ENCODE peak calls at places on chromosomes 3 and 15, in eight cellular contexts. B is psoas muscle, N is AG04450, V is coronary artery, Q is RWPE2, G is PC-3, L is RWPE1, F is OCI-LY7. P is an unnamed sample.

GRCh38 chr3:171494457-171495109 is 34.4 kb upstream of the TNIK start:
- DNase-seq in B (no peak), N (no peak), F (no peak), V (no peak), L (no peak), Q (no peak), G (no peak), P (no peak)

GRCh38 chr3:124963755-124964154 is 29.2 kb upstream of the MUC13 start:
- DNase-seq in V (no peak), N (no peak), L (no peak), G (no peak), Q (no peak), F (no peak), B (no peak), P (no peak)

GRCh38 chr3:137990427-137990826 is 19.5 kb upstream of the CLDN18 start:
- DNase-seq in L (no peak), V (no peak), Q (no peak), G (no peak), F (no peak), N (no peak), B (no peak), P (no peak)

GRCh38 chr15:76974456-76975083 is 20.4 kb upstream of the PSTPIP1 start:
- DNase-seq in B (no peak), N (no peak), F (no peak), Q (no peak), V (no peak), G (no peak), L (no peak), P (no peak)

GRCh38 chr3:121651684-121652083 is 9.0 kb downstream of the HCLS1 start:
- DNase-seq in Q (no peak), G (peak), N (no peak), B (no peak), V (no peak), F (no peak), L (no peak), P (no peak)

GRCh38 chr15:70633394-70633793 is 130.0 kb downstream of the UACA start:
- DNase-seq in Q (no peak), G (peak), V (no peak), N (no peak), F (no peak), L (no peak), B (no peak), P (no peak)

GRCh38 chr3:55285156-55285555 is 201.9 kb downstream of the WNT5A start:
- DNase-seq in G (no peak), Q (no peak), F (no peak), L (no peak), N (no peak), V (no peak), B (no peak), P (no peak)

GRCh38 chr15:83422090-83422489 is 25.1 kb upstream of the SH3GL3 start:
- DNase-seq in B (no peak), G (no peak), F (no peak), V (no peak), N (no peak), Q (no peak), L (no peak), P (no peak)

GRCh38 chr3:136958931-136959330 is 1.1 kb downstream of the IL20RB start:
- DNase-seq in V (no peak), B (no peak), F (no peak), Q (no peak), L (no peak), G (no peak), N (no peak), P (no peak)

GRCh38 chr3:79245295-79246138 is 522.3 kb downstream of the ROBO1 start:
- DNase-seq in F (no peak), L (no peak), G (no peak), V (no peak), Q (no peak), N (no peak), B (no peak), P (no peak)

GRCh38 chr3:63685340-63685739 is 32.9 kb downstream of the SNTN start:
- DNase-seq in B (no peak), V (no peak), G (no peak), F (no peak), N (no peak), Q (no peak), L (no peak), P (no peak)

GRCh38 chr3:99895706-99896441 is 78.2 kb downstream of the CMSS1 start:
- DNase-seq in V (no peak), F (no peak), N (peak), G (peak), Q (no peak), L (peak), B (no peak), P (no peak)

GRCh38 chr3:135504084-135504685 is 461.3 kb upstream of the PPP2R3A start:
- DNase-seq in L (no peak), G (no peak), F (no peak), B (no peak), Q (no peak), V (no peak), N (no peak), P (no peak)

GRCh38 chr3:135497979-135498378 is 467.5 kb upstream of the PPP2R3A start:
- DNase-seq in B (no peak), L (no peak), V (no peak), Q (no peak), F (no peak), N (no peak), G (no peak), P (no peak)

GRCh38 chr3:135500034-135500433 is 465.5 kb upstream of the PPP2R3A start:
- DNase-seq in N (no peak), L (no peak), V (no peak), Q (no peak), B (no peak), F (no peak), G (no peak), P (no peak)

GRCh38 chr3:135499426-135499825 is 466.1 kb upstream of the PPP2R3A start:
- DNase-seq in L (no peak), Q (no peak), V (no peak), B (no peak), G (no peak), N (no peak), F (no peak), P (no peak)

DNA sequence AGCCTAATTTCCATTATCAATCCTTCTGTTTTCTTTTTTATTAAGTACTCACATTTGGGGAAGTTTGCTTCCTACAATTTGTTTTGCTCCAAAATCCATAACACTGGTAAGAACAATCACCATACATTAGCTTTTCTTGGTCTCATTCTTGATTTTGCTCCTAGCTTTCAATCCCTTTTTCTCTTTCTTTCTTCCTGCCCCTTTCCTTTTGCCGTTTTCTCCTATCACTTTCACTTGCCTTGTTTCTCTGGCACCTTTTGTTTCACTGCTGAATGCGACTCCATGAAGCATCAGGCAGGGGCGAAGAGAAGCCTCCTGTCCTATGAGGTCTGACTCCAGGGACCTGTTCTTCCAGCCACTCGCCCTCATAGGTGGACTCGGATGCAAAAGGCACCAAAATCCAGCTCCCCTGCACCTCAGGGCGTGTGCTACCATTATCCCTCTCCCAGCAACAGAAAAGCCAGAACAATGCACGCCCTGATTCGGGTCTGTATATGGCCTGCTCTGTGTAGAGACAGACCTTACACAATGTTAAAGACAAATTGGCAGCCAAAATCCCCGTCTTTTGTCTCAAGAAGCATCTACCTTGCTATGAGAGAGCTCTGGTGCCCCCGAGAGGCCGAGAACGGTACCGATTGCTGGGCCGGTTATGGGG is 462.0 kb upstream of the PPP2R3A start:
- DNase-seq in B (peak), G (peak), V (no peak), F (peak), Q (no peak), L (peak), N (peak), P (peak)
- TF ChIP-seq CTCF in B (peak), G (peak), V (peak), F (peak), Q (peak), L (peak), N (peak), P (peak)

DNA sequence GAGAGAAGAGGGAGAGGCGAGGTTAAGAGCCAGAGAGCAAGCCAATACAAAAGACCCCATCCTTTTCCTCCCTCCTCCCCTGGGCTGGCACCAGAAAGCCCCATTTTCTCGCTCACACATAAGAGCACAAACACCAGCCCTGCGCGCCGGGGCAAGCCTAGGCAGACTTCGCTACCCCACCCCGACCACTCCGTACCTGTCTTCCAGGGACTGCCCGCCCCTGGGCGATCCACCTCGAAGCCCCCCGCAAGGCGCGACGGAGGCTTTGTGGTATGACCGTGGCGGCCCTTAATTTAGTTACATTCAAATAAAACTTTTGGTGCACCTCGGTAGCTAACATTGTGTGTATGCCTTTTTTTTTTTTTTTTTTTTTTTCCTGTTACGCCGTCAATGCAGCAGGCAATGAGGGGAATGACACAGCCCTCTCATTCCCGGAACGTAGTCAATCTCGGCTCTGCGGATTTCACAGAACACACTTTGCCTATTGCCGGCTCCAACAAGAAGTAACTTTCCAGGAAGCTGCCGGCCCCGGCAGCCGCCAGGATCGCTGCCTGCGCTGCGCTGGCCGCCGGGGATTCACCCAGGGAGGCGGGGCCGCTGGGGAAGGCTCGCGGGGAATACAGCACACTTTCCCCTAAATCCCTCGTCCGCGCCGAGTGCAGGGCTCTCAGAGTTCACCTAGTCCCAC is 7.7 kb downstream of the BCL6 start:
- DNase-seq in N (no peak), G (peak), Q (peak), B (peak), V (peak), L (peak), F (no peak), P (no peak)
- TF ChIP-seq CTCF in N (peak), G (no peak), Q (no peak), B (no peak), V (no peak), L (no peak), F (no peak), P (no peak)

GRCh38 chr15:75302318-75302717 is 19.7 kb downstream of the GOLGA6D start:
- DNase-seq in Q (no peak), F (no peak), N (no peak), V (no peak), G (no peak), B (no peak), L (no peak), P (no peak)

GRCh38 chr15:75306188-75306587 is 23.6 kb downstream of the GOLGA6D start:
- DNase-seq in Q (no peak), N (no peak), L (no peak), V (no peak), B (no peak), F (no peak), G (no peak), P (no peak)

GRCh38 chr15:75313116-75313845 is 22.6 kb upstream of the COMMD4 start:
- DNase-seq in V (no peak), Q (no peak), N (no peak), F (no peak), G (no peak), B (no peak), L (no peak), P (no peak)

GRCh38 chr15:75309711-75310110 is 26.2 kb upstream of the COMMD4 start:
- DNase-seq in F (no peak), N (no peak), B (no peak), L (no peak), V (no peak), Q (no peak), G (no peak), P (no peak)

DNA sequence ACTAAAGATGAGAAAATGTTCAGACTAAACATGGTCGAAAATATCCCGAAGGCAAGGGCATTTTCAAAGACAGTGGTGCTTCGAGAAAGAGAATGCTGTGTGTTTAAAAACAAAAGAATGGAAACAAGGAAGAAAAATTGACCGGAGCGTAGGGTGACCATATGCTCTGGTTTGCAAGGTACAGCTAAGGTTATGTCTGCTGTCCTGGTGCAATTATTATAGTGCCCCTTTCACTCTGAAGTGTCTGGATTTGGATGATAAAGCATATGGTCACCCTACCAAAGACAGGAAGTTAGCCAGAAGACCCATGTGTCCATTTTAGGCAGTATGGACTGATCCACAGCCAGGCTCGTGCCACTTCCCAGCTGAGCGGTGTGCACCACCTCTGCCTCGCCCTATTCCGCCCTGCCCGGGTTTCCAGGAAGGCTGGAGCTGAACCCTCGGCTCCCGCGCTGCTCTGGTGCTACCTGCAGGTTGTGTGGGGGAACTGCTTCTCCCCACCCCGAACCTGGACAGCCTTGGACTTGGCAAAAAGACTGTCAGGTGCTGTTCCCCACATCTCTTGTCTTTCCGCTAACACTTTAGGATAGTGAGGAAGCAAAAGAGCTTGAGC is 25.2 kb downstream of the GOLGA6D start:
- DNase-seq in N (no peak), V (no peak), G (peak), B (no peak), F (peak), Q (peak), L (peak), P (peak)
- TF ChIP-seq CTCF in N (peak), V (no peak), G (peak), B (peak), F (peak), Q (peak), L (peak), P (peak)

GRCh38 chr15:78875107-78875914 is 2.6 kb downstream of the MORF4L1 start:
- DNase-seq in V (no peak), N (no peak), L (no peak), G (no peak), B (no peak), F (peak), Q (no peak), P (no peak)

GRCh38 chr15:78878356-78878755 is 5.7 kb downstream of the MORF4L1 start:
- DNase-seq in G (no peak), N (no peak), Q (no peak), V (no peak), F (no peak), L (no peak), B (no peak), P (no peak)

GRCh38 chr15:78872972-78873795 is 494 bp downstream of the MORF4L1 start:
- DNase-seq in N (peak), B (peak), V (peak), Q (peak), G (peak), F (peak), L (peak), P (peak)

GRCh38 chr15:78872155-78872971 is at the start of gene MORF4L1:
- DNase-seq in L (peak), Q (peak), V (peak), G (peak), F (peak), N (peak), B (peak), P (peak)

GRCh38 chr15:78873796-78874761 is 1.4 kb downstream of the MORF4L1 start:
- DNase-seq in B (no peak), V (no peak), L (peak), F (peak), N (no peak), Q (no peak), G (peak), P (no peak)
- TF ChIP-seq CTCF in B (no peak), V (no peak), L (peak), F (peak), N (peak), Q (peak), G (no peak), P (no peak)

DNA sequence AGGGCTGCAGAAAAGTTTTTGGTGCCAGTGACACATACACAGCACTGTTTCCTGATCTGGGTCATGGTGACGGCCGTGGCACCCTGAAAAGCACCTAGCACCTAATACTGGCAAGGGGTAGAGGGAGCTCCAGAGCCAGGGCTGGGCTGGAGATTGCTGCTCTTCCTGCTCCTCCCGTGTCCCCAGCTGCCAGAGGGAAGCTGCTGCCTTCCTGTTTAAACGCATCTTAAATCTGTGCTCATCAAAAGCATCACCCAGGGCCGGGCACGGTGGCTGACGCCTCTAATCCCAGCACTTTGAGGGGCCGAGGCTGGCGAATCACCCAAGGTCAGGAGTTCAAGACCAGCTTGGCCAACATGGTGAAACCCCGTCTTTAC is 156.7 kb upstream of the MEF2A start:
- DNase-seq in G (peak), Q (peak), N (no peak), F (peak), L (peak), B (peak), V (peak), P (peak)
- TF ChIP-seq CTCF in G (peak), Q (peak), N (peak), F (peak), L (peak), B (peak), V (no peak), P (peak)

DNA sequence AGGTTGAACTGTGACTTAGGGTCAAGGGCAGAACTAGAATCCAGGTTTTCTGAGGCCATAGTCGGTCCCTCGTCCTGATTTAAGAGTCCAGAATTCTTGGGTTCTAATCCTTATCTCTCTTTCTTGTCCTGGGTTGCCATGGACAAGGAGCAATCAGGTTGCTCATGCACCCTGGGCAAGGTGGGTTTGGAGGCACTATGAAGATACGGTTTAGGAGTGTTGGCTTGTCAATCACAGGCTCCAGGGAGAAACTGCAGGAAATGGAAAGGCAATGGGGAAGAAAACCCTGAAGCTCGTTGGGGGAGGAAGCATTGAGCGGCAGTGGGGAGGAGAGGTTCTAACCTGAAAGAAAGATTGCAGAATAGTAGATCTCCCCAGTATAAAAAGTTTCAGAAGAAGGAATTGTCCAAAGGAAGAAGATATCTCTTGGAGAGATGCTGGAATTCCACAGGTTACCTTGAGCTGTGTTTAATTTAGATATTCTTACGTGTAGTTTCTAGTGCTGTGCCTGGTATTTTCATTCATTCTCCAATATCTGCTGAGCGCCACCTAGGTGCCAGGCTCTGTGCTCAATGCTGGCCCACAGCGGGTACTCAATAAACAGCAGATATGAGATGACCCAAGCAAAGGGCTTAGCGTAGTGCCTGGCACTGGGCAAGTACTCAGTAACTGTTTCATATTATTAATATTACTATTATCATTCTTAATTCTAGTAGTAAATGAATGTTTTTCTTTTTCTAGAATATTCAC is 2.0 kb downstream of the ACAN start:
- DNase-seq in F (peak), Q (no peak), V (no peak), L (no peak), B (no peak), N (no peak), G (no peak), P (no peak)
- TF ChIP-seq CTCF in F (peak), Q (peak), V (no peak), L (no peak), B (no peak), N (no peak), G (peak), P (no peak)

GRCh38 chr3:13501958-13502790 is 22.1 kb downstream of the HDAC11 start:
- DNase-seq in L (no peak), V (no peak), F (no peak), N (no peak), Q (no peak), G (no peak), B (no peak), P (no peak)

GRCh38 chr3:13501056-13501455 is 20.9 kb downstream of the HDAC11 start:
- DNase-seq in G (no peak), N (no peak), B (no peak), L (no peak), Q (no peak), F (no peak), V (no peak), P (no peak)

GRCh38 chr3:13501527-13501926 is 21.4 kb downstream of the HDAC11 start:
- DNase-seq in Q (no peak), L (no peak), V (no peak), N (no peak), F (no peak), B (no peak), G (no peak), P (no peak)

GRCh38 chr3:13498354-13499060 is 18.4 kb downstream of the HDAC11 start:
- DNase-seq in Q (no peak), F (no peak), L (no peak), G (no peak), V (no peak), B (no peak), N (no peak), P (no peak)

GRCh38 chr3:13500133-13500885 is 20.2 kb downstream of the HDAC11 start:
- DNase-seq in N (no peak), L (no peak), G (peak), B (no peak), Q (no peak), V (no peak), F (peak), P (peak)
- TF ChIP-seq CTCF in N (peak), L (peak), G (peak), B (peak), Q (peak), V (no peak), F (peak), P (peak)

P was measured in GM10248.